ENCODE peak calls at places on chromosomes 13 and 19, in ten cellular contexts. One of them, this sample, is unnamed.

GRCh38 chr13:75687145-75687763 is 51.1 kb downstream of the LMO7 start:
- DNase-seq in upper lobe of right lung: no peak
- DNase-seq in thoracic aorta: no peak
- DNase-seq in cardiac muscle cell: peak
- DNase-seq in progenitor cell of endocrine pancreas: no peak
- DNase-seq in cardiac fibroblast: peak
- DNase-seq in AG04450: no peak
- DNase-seq in fibroblast of the aortic adventitia: peak
- DNase-seq in body of pancreas: no peak
- DNase-seq in ascending aorta: no peak
- DNase-seq in this sample: no peak

GRCh38 chr13:96963786-96964475 is 30.3 kb downstream of the OXGR1 start:
- DNase-seq in cardiac muscle cell: no peak
- DNase-seq in AG04450: no peak
- DNase-seq in ascending aorta: no peak
- DNase-seq in thoracic aorta: no peak
- DNase-seq in cardiac fibroblast: no peak
- DNase-seq in upper lobe of right lung: no peak
- DNase-seq in body of pancreas: no peak
- DNase-seq in progenitor cell of endocrine pancreas: no peak
- DNase-seq in fibroblast of the aortic adventitia: no peak
- DNase-seq in this sample: no peak

GRCh38 chr19:54102421-54103169 is at the start of gene NDUFA3:
- DNase-seq in cardiac muscle cell: peak
- DNase-seq in AG04450: peak
- DNase-seq in body of pancreas: peak
- DNase-seq in ascending aorta: peak
- DNase-seq in cardiac fibroblast: peak
- DNase-seq in progenitor cell of endocrine pancreas: peak
- DNase-seq in upper lobe of right lung: peak
- DNase-seq in fibroblast of the aortic adventitia: peak
- DNase-seq in thoracic aorta: peak
- DNase-seq in this sample: peak

GRCh38 chr19:49585023-49585422 is 3.9 kb downstream of the PRRG2 start:
- DNase-seq in progenitor cell of endocrine pancreas: peak
- DNase-seq in body of pancreas: no peak
- DNase-seq in thoracic aorta: no peak
- DNase-seq in fibroblast of the aortic adventitia: no peak
- DNase-seq in upper lobe of right lung: no peak
- DNase-seq in cardiac muscle cell: no peak
- DNase-seq in AG04450: no peak
- DNase-seq in cardiac fibroblast: no peak
- DNase-seq in ascending aorta: no peak
- DNase-seq in this sample: no peak

GRCh38 chr13:80684525-80685017 is 343.6 kb upstream of the SPRY2 start:
- DNase-seq in cardiac muscle cell: no peak
- DNase-seq in body of pancreas: no peak
- DNase-seq in AG04450: no peak
- DNase-seq in thoracic aorta: no peak
- DNase-seq in upper lobe of right lung: no peak
- DNase-seq in ascending aorta: no peak
- DNase-seq in progenitor cell of endocrine pancreas: no peak
- DNase-seq in cardiac fibroblast: no peak
- DNase-seq in fibroblast of the aortic adventitia: no peak
- DNase-seq in this sample: no peak

GRCh38 chr13:113119166-113119821 is 3.3 kb upstream of the F10 start:
- DNase-seq in AG04450: no peak
- DNase-seq in body of pancreas: no peak
- DNase-seq in thoracic aorta: no peak
- DNase-seq in upper lobe of right lung: no peak
- DNase-seq in ascending aorta: peak
- DNase-seq in fibroblast of the aortic adventitia: no peak
- DNase-seq in cardiac fibroblast: no peak
- DNase-seq in progenitor cell of endocrine pancreas: peak
- DNase-seq in cardiac muscle cell: no peak
- DNase-seq in this sample: no peak

GRCh38 chr19:13029893-13030292 is 34.6 kb downstream of the NFIX start:
- DNase-seq in cardiac fibroblast: peak
- DNase-seq in cardiac muscle cell: no peak
- DNase-seq in ascending aorta: no peak
- DNase-seq in progenitor cell of endocrine pancreas: no peak
- DNase-seq in body of pancreas: no peak
- DNase-seq in thoracic aorta: no peak
- DNase-seq in AG04450: no peak
- DNase-seq in upper lobe of right lung: no peak
- DNase-seq in fibroblast of the aortic adventitia: peak
- DNase-seq in this sample: no peak

GRCh38 chr13:43046259-43046658 is 22.9 kb downstream of the DNAJC15 start:
- DNase-seq in cardiac fibroblast: no peak
- DNase-seq in cardiac muscle cell: no peak
- DNase-seq in fibroblast of the aortic adventitia: no peak
- DNase-seq in AG04450: no peak
- DNase-seq in progenitor cell of endocrine pancreas: no peak
- DNase-seq in ascending aorta: no peak
- DNase-seq in body of pancreas: no peak
- DNase-seq in upper lobe of right lung: no peak
- DNase-seq in thoracic aorta: no peak
- DNase-seq in this sample: no peak

GRCh38 chr13:36069881-36070366 is 61.3 kb downstream of the DCLK1 start:
- DNase-seq in fibroblast of the aortic adventitia: peak
- DNase-seq in progenitor cell of endocrine pancreas: no peak
- DNase-seq in upper lobe of right lung: no peak
- DNase-seq in cardiac fibroblast: peak
- DNase-seq in cardiac muscle cell: peak
- DNase-seq in ascending aorta: no peak
- DNase-seq in AG04450: no peak
- DNase-seq in body of pancreas: no peak
- DNase-seq in thoracic aorta: no peak
- DNase-seq in this sample: no peak

GRCh38 chr13:65836066-65836465 is 1394.1 kb downstream of the PCDH9 start:
- DNase-seq in ascending aorta: no peak
- DNase-seq in upper lobe of right lung: no peak
- DNase-seq in cardiac fibroblast: peak
- DNase-seq in AG04450: no peak
- DNase-seq in cardiac muscle cell: peak
- DNase-seq in progenitor cell of endocrine pancreas: no peak
- DNase-seq in fibroblast of the aortic adventitia: no peak
- DNase-seq in thoracic aorta: no peak
- DNase-seq in body of pancreas: peak
- DNase-seq in this sample: no peak

GRCh38 chr13:110713981-110714797 is 689 bp downstream of the ING1 start:
- DNase-seq in fibroblast of the aortic adventitia: peak
- DNase-seq in progenitor cell of endocrine pancreas: peak
- DNase-seq in upper lobe of right lung: peak
- DNase-seq in thoracic aorta: no peak
- DNase-seq in cardiac muscle cell: peak
- DNase-seq in body of pancreas: peak
- DNase-seq in ascending aorta: peak
- DNase-seq in cardiac fibroblast: peak
- DNase-seq in AG04450: no peak
- DNase-seq in this sample: peak
- TF ChIP-seq CTCF in fibroblast of the aortic adventitia: no peak
- TF ChIP-seq CTCF in progenitor cell of endocrine pancreas: no peak
- TF ChIP-seq CTCF in upper lobe of right lung: no peak
- TF ChIP-seq CTCF in thoracic aorta: no peak
- TF ChIP-seq CTCF in cardiac muscle cell: no peak
- TF ChIP-seq CTCF in body of pancreas: no peak
- TF ChIP-seq CTCF in ascending aorta: no peak
- TF ChIP-seq CTCF in cardiac fibroblast: no peak
- TF ChIP-seq CTCF in AG04450: no peak
- TF ChIP-seq CTCF in this sample: peak

GRCh38 chr19:56120371-56121179 is 520 bp downstream of the ZNF787 start:
- DNase-seq in progenitor cell of endocrine pancreas: peak
- DNase-seq in thoracic aorta: peak
- DNase-seq in AG04450: no peak
- DNase-seq in ascending aorta: peak
- DNase-seq in cardiac muscle cell: peak
- DNase-seq in fibroblast of the aortic adventitia: peak
- DNase-seq in cardiac fibroblast: peak
- DNase-seq in body of pancreas: peak
- DNase-seq in upper lobe of right lung: peak
- DNase-seq in this sample: peak
- TF ChIP-seq CTCF in progenitor cell of endocrine pancreas: peak
- TF ChIP-seq CTCF in thoracic aorta: peak
- TF ChIP-seq CTCF in AG04450: no peak
- TF ChIP-seq CTCF in ascending aorta: no peak
- TF ChIP-seq CTCF in cardiac muscle cell: peak
- TF ChIP-seq CTCF in fibroblast of the aortic adventitia: no peak
- TF ChIP-seq CTCF in cardiac fibroblast: peak
- TF ChIP-seq CTCF in body of pancreas: no peak
- TF ChIP-seq CTCF in upper lobe of right lung: peak
- TF ChIP-seq CTCF in this sample: peak

DNA sequence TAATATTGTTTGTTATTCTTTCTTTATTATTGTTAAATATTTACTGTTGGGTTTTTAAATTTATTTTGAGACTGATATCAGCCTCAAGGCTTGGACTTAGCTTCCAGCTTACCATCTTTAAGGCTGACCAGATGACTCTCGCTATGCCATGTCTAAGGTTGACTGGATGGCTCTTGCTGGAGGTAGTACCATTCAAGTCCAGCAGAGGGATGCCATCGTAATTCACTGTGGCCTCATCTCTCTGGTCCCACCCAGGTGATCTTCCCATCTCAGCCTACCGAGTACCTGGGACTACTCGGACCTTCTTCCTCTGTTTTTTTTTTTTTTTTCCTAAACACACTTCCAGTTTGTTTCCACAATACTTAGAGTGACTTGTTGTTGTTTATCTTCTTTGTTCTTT is 41.7 kb upstream of the ZNF91 start:
- DNase-seq in upper lobe of right lung: no peak
- DNase-seq in body of pancreas: no peak
- DNase-seq in cardiac fibroblast: no peak
- DNase-seq in progenitor cell of endocrine pancreas: no peak
- DNase-seq in AG04450: no peak
- DNase-seq in ascending aorta: no peak
- DNase-seq in thoracic aorta: no peak
- DNase-seq in cardiac muscle cell: no peak
- DNase-seq in fibroblast of the aortic adventitia: no peak
- DNase-seq in this sample: no peak
- TF ChIP-seq CTCF in upper lobe of right lung: peak
- TF ChIP-seq CTCF in body of pancreas: no peak
- TF ChIP-seq CTCF in cardiac fibroblast: peak
- TF ChIP-seq CTCF in progenitor cell of endocrine pancreas: no peak
- TF ChIP-seq CTCF in AG04450: peak
- TF ChIP-seq CTCF in ascending aorta: no peak
- TF ChIP-seq CTCF in thoracic aorta: no peak
- TF ChIP-seq CTCF in cardiac muscle cell: no peak
- TF ChIP-seq CTCF in fibroblast of the aortic adventitia: peak
- TF ChIP-seq CTCF in this sample: peak

GRCh38 chr13:73258396-73258795 is 199.6 kb downstream of the KLF5 start:
- DNase-seq in thoracic aorta: no peak
- DNase-seq in progenitor cell of endocrine pancreas: no peak
- DNase-seq in cardiac fibroblast: peak
- DNase-seq in fibroblast of the aortic adventitia: no peak
- DNase-seq in AG04450: no peak
- DNase-seq in ascending aorta: no peak
- DNase-seq in body of pancreas: no peak
- DNase-seq in upper lobe of right lung: no peak
- DNase-seq in cardiac muscle cell: peak
- DNase-seq in this sample: no peak
- TF ChIP-seq CTCF in thoracic aorta: no peak
- TF ChIP-seq CTCF in progenitor cell of endocrine pancreas: no peak
- TF ChIP-seq CTCF in cardiac fibroblast: no peak
- TF ChIP-seq CTCF in fibroblast of the aortic adventitia: no peak
- TF ChIP-seq CTCF in AG04450: no peak
- TF ChIP-seq CTCF in ascending aorta: no peak
- TF ChIP-seq CTCF in body of pancreas: no peak
- TF ChIP-seq CTCF in upper lobe of right lung: no peak
- TF ChIP-seq CTCF in cardiac muscle cell: no peak
- TF ChIP-seq CTCF in this sample: no peak

DNA sequence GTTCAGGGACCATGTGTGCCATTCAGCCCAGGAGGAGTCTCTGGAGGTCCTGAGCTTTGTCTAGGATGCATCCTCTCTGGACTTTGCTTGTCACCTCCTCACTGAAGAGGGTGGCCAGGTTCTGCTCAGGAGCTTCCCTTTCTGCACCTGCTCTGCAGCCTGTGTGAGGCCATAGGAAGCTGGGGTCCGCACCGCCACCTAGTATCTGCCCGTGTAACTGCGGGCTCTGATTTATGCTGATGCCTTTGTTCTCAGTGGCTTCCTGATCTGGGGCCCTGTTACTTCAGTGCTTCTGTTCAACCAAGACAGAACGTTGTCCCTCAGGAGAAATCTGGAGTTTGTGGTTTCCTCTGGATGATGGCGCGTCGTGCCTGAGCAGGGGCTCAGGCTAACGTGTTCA is 15.5 kb downstream of the ZNF610 start:
- DNase-seq in AG04450: no peak
- DNase-seq in fibroblast of the aortic adventitia: no peak
- DNase-seq in upper lobe of right lung: no peak
- DNase-seq in thoracic aorta: no peak
- DNase-seq in ascending aorta: no peak
- DNase-seq in progenitor cell of endocrine pancreas: peak
- DNase-seq in cardiac muscle cell: no peak
- DNase-seq in cardiac fibroblast: no peak
- DNase-seq in body of pancreas: no peak
- DNase-seq in this sample: no peak
- TF ChIP-seq CTCF in AG04450: no peak
- TF ChIP-seq CTCF in fibroblast of the aortic adventitia: no peak
- TF ChIP-seq CTCF in upper lobe of right lung: no peak
- TF ChIP-seq CTCF in thoracic aorta: no peak
- TF ChIP-seq CTCF in ascending aorta: no peak
- TF ChIP-seq CTCF in progenitor cell of endocrine pancreas: peak
- TF ChIP-seq CTCF in cardiac muscle cell: no peak
- TF ChIP-seq CTCF in cardiac fibroblast: no peak
- TF ChIP-seq CTCF in body of pancreas: no peak
- TF ChIP-seq CTCF in this sample: no peak

DNA sequence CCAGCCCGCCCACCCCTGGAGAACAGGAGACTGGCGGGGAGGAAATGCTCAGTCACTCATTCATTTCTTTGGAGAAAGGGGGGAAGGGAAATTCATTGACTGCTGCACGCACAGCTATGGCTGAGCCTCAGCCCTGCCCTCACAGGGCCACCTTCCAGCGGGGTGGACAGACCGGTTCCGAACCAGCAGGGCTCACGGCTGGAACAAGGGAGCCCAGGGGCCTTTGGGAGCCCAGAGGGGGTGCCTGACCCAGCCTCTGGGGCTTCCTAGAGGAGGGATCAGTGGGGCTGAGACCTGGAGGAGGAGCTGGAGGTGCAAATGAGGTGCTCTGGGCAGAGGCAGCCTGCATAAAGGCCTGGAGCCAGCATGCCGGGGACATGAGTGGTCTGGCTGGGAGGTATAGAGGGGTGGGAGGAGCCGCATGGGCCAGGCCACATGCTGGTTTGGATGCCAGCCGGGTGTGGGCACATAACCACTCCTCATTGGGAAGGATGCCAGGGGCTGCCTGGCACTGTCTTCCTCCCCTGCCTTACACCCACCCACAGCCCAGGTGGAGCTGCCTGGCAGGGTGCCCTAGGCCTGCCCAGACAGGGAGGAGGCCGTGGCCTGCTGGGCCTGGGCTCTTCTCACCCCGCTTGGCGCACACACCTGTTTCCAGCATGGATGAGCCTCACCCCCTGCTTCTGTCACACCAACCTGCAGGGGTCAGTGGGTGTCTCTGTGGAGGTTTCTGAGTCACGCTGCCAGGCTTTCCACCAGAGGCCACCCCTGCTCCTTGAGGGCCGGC is 26.9 kb downstream of the PPP5C start:
- DNase-seq in upper lobe of right lung: peak
- DNase-seq in thoracic aorta: peak
- DNase-seq in ascending aorta: peak
- DNase-seq in fibroblast of the aortic adventitia: peak
- DNase-seq in cardiac fibroblast: peak
- DNase-seq in AG04450: no peak
- DNase-seq in cardiac muscle cell: no peak
- DNase-seq in progenitor cell of endocrine pancreas: peak
- DNase-seq in body of pancreas: peak
- DNase-seq in this sample: no peak
- TF ChIP-seq CTCF in upper lobe of right lung: no peak
- TF ChIP-seq CTCF in thoracic aorta: no peak
- TF ChIP-seq CTCF in ascending aorta: no peak
- TF ChIP-seq CTCF in fibroblast of the aortic adventitia: no peak
- TF ChIP-seq CTCF in cardiac fibroblast: no peak
- TF ChIP-seq CTCF in AG04450: no peak
- TF ChIP-seq CTCF in cardiac muscle cell: no peak
- TF ChIP-seq CTCF in progenitor cell of endocrine pancreas: no peak
- TF ChIP-seq CTCF in body of pancreas: no peak
- TF ChIP-seq CTCF in this sample: no peak

This sample was measured in GM06990.